ENCODE peak calls at places on chromosomes 5 and 9, in seven cellular contexts. E is RWPE1, X is upper lobe of right lung, D is endothelial cell, Q is GM12865, P is uterus, S is progenitor cell of endocrine pancreas. W is an unnamed sample.
A peak's percentile ranks its signal among the peaks of the same experiment; 100 is the strongest.

GRCh38 chr9:22157831-22158230 is 148.7 kb upstream of the CDKN2B start:
- DNase-seq in E (no peak), X (no peak), D (no peak), Q (no peak), P (no peak), S (no peak), W (no peak)

GRCh38 chr9:76926324-76926731 is 20.4 kb upstream of the PRUNE2 start:
- DNase-seq in E (no peak), X (no peak), D (no peak), Q (no peak), P (no peak), S (no peak), W (no peak)

GRCh38 chr9:20569525-20569924 is 52.8 kb downstream of the MLLT3 start:
- DNase-seq in E (no peak), X (no peak), D (no peak), Q (no peak), P (no peak), S (no peak), W (no peak)

GRCh38 chr5:111472096-111472495 is 40.2 kb downstream of the STARD4 start:
- DNase-seq in E (no peak), X (no peak), D (no peak), Q (no peak), P (no peak), S (no peak), W (no peak)

GRCh38 chr5:141961466-141961865 is 3.5 kb upstream of the PCDH12 start:
- DNase-seq in E (no peak), X (no peak), D (no peak), Q (no peak), P (no peak), S (no peak), W (no peak)

GRCh38 chr9:65432722-65433323 is 147.8 kb upstream of the FOXD4L5 start:
- DNase-seq in E (no peak), X (no peak), D (no peak), Q (no peak), P (no peak), S (no peak), W (no peak)

GRCh38 chr5:172568308-172568923 is 72.6 kb upstream of the NEURL1B start:
- DNase-seq in E (no peak), X (no peak), D (no peak), Q (no peak), P (no peak), S (no peak), W (no peak)

GRCh38 chr5:19261879-19262278 is 726.1 kb downstream of the CDH18 start:
- DNase-seq in E (no peak), X (no peak), D (no peak), Q (no peak), P (no peak), S (no peak), W (no peak)

GRCh38 chr9:19085295-19085694 is 17.4 kb downstream of the HAUS6 start:
- DNase-seq in E (peak; percentile 9), X (no peak), D (no peak), Q (peak; percentile 36), P (no peak), S (no peak), W (no peak)

GRCh38 chr5:131406076-131406475 is 142.2 kb downstream of the CDC42SE2 start:
- DNase-seq in E (no peak), X (no peak), D (no peak), Q (no peak), P (no peak), S (no peak), W (no peak)

GRCh38 chr9:20811872-20812271 is 127.8 kb downstream of the FOCAD start:
- DNase-seq in E (no peak), X (no peak), D (no peak), Q (no peak), P (no peak), S (no peak), W (no peak)

GRCh38 chr9:70994582-70994981 is 126.8 kb downstream of the TRPM3 start:
- DNase-seq in E (no peak), X (no peak), D (no peak), Q (no peak), P (no peak), S (no peak), W (no peak)

GRCh38 chr9:33117306-33117705 is 40.8 kb upstream of the SMU1 start:
- DNase-seq in E (no peak), X (no peak), D (no peak), Q (no peak), P (no peak), S (no peak), W (no peak)

GRCh38 chr9:109817846-109818472 is 38.0 kb downstream of the PALM2AKAP2 start:
- DNase-seq in E (peak; percentile 90), X (no peak), D (peak; percentile 77), Q (peak; percentile 87), P (peak; percentile 89), S (peak; percentile 56), W (peak; percentile 79)

GRCh38 chr5:219492-219891 is 1.4 kb downstream of the SDHA start:
- DNase-seq in E (no peak), X (no peak), D (no peak), Q (peak; percentile 26), P (no peak), S (no peak), W (no peak)

GRCh38 chr5:97065475-97065874 is 76.9 kb downstream of the LIX1 start:
- DNase-seq in E (peak; percentile 26), X (no peak), D (no peak), Q (no peak), P (no peak), S (no peak), W (no peak)

GRCh38 chr5:6775595-6775994 is 62.4 kb downstream of the TENT4A start:
- DNase-seq in E (no peak), X (no peak), D (no peak), Q (no peak), P (no peak), S (no peak), W (no peak)

GRCh38 chr5:39657943-39658342 is 233.2 kb upstream of the DAB2 start:
- DNase-seq in E (no peak), X (no peak), D (no peak), Q (no peak), P (no peak), S (no peak), W (no peak)

GRCh38 chr5:133475986-133476385 is 136.4 kb downstream of the FSTL4 start:
- DNase-seq in E (no peak), X (no peak), D (no peak), Q (no peak), P (no peak), S (no peak), W (no peak)

DNA sequence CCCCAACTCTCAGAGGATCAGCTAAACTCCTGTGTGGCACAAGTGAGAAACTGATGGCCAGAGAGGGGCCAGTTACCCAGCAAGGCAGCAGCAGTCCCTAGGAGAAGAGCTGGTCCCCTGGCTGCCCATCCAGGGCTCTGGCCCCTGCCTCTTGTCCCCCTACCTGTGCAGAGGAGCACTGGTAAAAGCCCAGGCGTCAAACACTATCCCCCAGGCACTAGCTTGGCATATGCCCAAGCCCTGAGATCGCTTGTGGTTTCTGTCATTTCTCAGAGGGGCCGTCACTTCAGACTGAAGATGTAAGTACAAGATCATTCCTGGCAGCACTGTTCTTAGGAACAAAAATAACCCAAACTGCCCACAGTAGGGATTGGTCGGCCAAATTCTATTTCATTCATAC is 53.9 kb downstream of the COL15A1 start:
- DNase-seq in E (no peak), X (no peak), D (no peak), Q (no peak), P (no peak), S (no peak), W (no peak)
- TF ChIP-seq CTCF in E (no peak), X (no peak), D (no peak), Q (no peak), P (no peak), S (no peak), W (no peak)

GRCh38 chr9:35658144-35658893 is at the start of gene CCDC107:
- DNase-seq in E (peak; percentile 98), X (peak; percentile 93), D (peak; percentile 88), Q (peak; percentile 93), P (peak; percentile 81), S (peak; percentile 85), W (peak; percentile 89)

GRCh38 chr9:35658894-35659220 is 765 bp downstream of the CCDC107 start:
- DNase-seq in E (no peak), X (no peak), D (no peak), Q (peak; percentile 46), P (peak; percentile 54), S (no peak), W (no peak)

GRCh38 chr9:35656841-35657326 is 935 bp downstream of the RMRP start:
- DNase-seq in E (no peak), X (no peak), D (no peak), Q (no peak), P (peak; percentile 33), S (no peak), W (no peak)

GRCh38 chr9:35656340-35656739 is 1.5 kb downstream of the RMRP start:
- DNase-seq in E (no peak), X (no peak), D (no peak), Q (no peak), P (no peak), S (no peak), W (no peak)

GRCh38 chr9:35657327-35658143 is at the start of gene RMRP:
- DNase-seq in E (peak; percentile 98), X (peak; percentile 98), D (peak; percentile 92), Q (peak; percentile 99), P (peak; percentile 98), S (peak; percentile 86), W (peak; percentile 93)
- TF ChIP-seq CTCF in E (no peak), X (peak; percentile 48), D (no peak), Q (peak; percentile 15), P (peak; percentile 33), S (peak; percentile 39), W (no peak)

DNA sequence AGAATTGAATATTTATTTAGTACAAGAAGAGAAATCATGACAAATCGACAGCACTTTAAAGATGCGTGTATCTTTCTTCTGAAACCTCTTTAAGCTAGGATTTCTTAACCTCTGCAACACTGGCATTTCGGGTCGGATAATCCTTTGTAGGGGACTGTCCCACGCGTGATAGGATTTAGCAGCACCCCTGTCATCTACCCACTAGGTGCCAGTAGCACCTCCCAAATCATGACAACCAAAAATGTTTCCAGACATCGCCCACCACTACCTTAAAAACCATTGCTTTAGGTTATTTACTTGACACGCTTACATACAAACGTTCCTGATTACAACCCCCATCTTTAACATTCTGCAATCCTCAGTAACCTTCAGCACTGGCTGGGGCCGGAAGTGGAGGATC is 223.1 kb downstream of the TRIM32 start:
- DNase-seq in E (no peak), X (no peak), D (no peak), Q (peak; percentile 1), P (no peak), S (no peak), W (no peak)
- TF ChIP-seq CTCF in E (no peak), X (no peak), D (no peak), Q (no peak), P (no peak), S (no peak), W (no peak)

GRCh38 chr9:135949666-135950134 is 11.5 kb downstream of the UBAC1 start:
- DNase-seq in E (no peak), X (no peak), D (no peak), Q (no peak), P (no peak), S (no peak), W (peak; percentile 40)

GRCh38 chr9:135947582-135947981 is 13.6 kb downstream of the UBAC1 start:
- DNase-seq in E (no peak), X (no peak), D (no peak), Q (no peak), P (no peak), S (no peak), W (no peak)

GRCh38 chr9:135950135-135950682 is 11.0 kb downstream of the UBAC1 start:
- DNase-seq in E (no peak), X (no peak), D (no peak), Q (no peak), P (no peak), S (no peak), W (no peak)

GRCh38 chr9:135948446-135948845 is 12.7 kb downstream of the UBAC1 start:
- DNase-seq in E (no peak), X (no peak), D (no peak), Q (no peak), P (no peak), S (no peak), W (no peak)

GRCh38 chr9:135948873-135949665 is 12.1 kb downstream of the UBAC1 start:
- DNase-seq in E (no peak), X (no peak), D (no peak), Q (no peak), P (no peak), S (no peak), W (no peak)
- TF ChIP-seq CTCF in E (no peak), X (no peak), D (no peak), Q (no peak), P (no peak), S (no peak), W (no peak)

W was measured in nephron progenitor cell.